ENCODE peak calls at places on chromosomes 7 and 10, in five cellular contexts. A, W, B, S and N are unnamed samples. For H3K27me3, the result is how much of the 10 kb centered on the place peaks cover.

GRCh38 chr10:125123363-125124113 is 36.8 kb downstream of the CTBP2 start:
- DNase-seq in S (no peak), A (no peak), W (peak), B (peak), N (peak)

GRCh38 chr10:98170249-98171117 is 36.0 kb downstream of the R3HCC1L start:
- DNase-seq in A (peak), B (peak), S (no peak), W (peak), N (no peak)

GRCh38 chr10:77524300-77524711 is 113.3 kb downstream of the KCNMA1 start:
- DNase-seq in A (no peak), S (no peak), B (peak), W (peak), N (no peak)

GRCh38 chr7:74429153-74429747 is 24.5 kb upstream of the GTF2IRD1 start:
- DNase-seq in A (no peak), B (peak), W (peak), S (no peak), N (no peak)

GRCh38 chr10:62961951-62962523 is 145.9 kb upstream of the EGR2 start:
- DNase-seq in A (no peak), W (peak), B (no peak), S (no peak), N (no peak)

GRCh38 chr7:33757563-33758165 is 147.7 kb upstream of the BMPER start:
- DNase-seq in A (peak), S (no peak), W (peak), B (peak), N (no peak)

GRCh38 chr7:111357691-111358090 is 204.6 kb downstream of the IMMP2L start:
- DNase-seq in A (no peak), B (peak), S (no peak), W (peak), N (no peak)

GRCh38 chr10:3169271-3169670 is 3.3 kb downstream of the PITRM1 start:
- DNase-seq in S (no peak), B (no peak), W (no peak), A (no peak), N (no peak)

GRCh38 chr7:51366930-51367613 is 50.5 kb upstream of the COBL start:
- DNase-seq in A (peak), B (peak), S (no peak), W (peak), N (no peak)

GRCh38 chr10:92313750-92314149 is 22.8 kb downstream of the MARCHF5 start:
- DNase-seq in S (no peak), A (no peak), B (no peak), W (no peak), N (no peak)

GRCh38 chr10:4121531-4122380 is 336.7 kb upstream of the KLF6 start:
- DNase-seq in B (no peak), S (no peak), A (no peak), W (no peak), N (no peak)

GRCh38 chr7:80517177-80517804 is 5.4 kb upstream of the GNAT3 start:
- DNase-seq in W (no peak), A (no peak), S (no peak), B (no peak), N (no peak)

GRCh38 chr7:108459922-108460551 is 3.8 kb upstream of the NRCAM start:
- DNase-seq in B (no peak), S (no peak), W (peak), A (peak), N (no peak)

GRCh38 chr10:98264378-98265065 is 3.5 kb downstream of the LOXL4 start:
- DNase-seq in A (no peak), B (no peak), W (no peak), S (no peak), N (no peak)

GRCh38 chr7:45593121-45593541 is 19.0 kb downstream of the ADCY1 start:
- DNase-seq in S (no peak), B (no peak), A (no peak), W (no peak), N (peak)

GRCh38 chr7:82247814-82248433 is 195.7 kb downstream of the CACNA2D1 start:
- DNase-seq in B (peak), A (no peak), S (no peak), W (peak), N (no peak)

GRCh38 chr7:100393233-100393905 is 20.1 kb downstream of the PILRA start:
- DNase-seq in B (no peak), A (no peak), W (no peak), S (no peak), N (no peak)

GRCh38 chr7:17301491-17302101 is 3.1 kb downstream of the AHR start:
- DNase-seq in B (peak), S (no peak), W (peak), A (peak), N (no peak)

GRCh38 chr10:29980084-29980483 is 79.3 kb downstream of the JCAD start:
- DNase-seq in W (peak), S (no peak), A (no peak), B (no peak), N (no peak)

GRCh38 chr7:18706648-18707047 is 211.1 kb downstream of the HDAC9 start:
- DNase-seq in B (no peak), S (no peak), A (no peak), W (no peak), N (no peak)

GRCh38 chr10:71795248-71795647 is 21.9 kb upstream of the VSIR start:
- DNase-seq in A (no peak), S (no peak), W (peak), B (peak), N (no peak)

GRCh38 chr7:134908289-134908688 is 78.0 kb upstream of the AGBL3 start:
- DNase-seq in B (peak), W (no peak), A (peak), S (no peak), N (no peak)

GRCh38 chr7:143381427-143382125 is 431 bp downstream of the ZYX start:
- DNase-seq in A (peak), W (peak), S (no peak), B (peak), N (no peak)

GRCh38 chr7:129777195-129777844 is 165.8 kb downstream of the NRF1 start:
- DNase-seq in B (no peak), A (no peak), W (no peak), S (no peak), N (no peak)

GRCh38 chr10:112723876-112724275 is 226.2 kb upstream of the TCF7L2 start:
- DNase-seq in A (no peak), S (no peak), B (no peak), W (no peak), N (no peak)

GRCh38 chr7:100013328-100013676 is 2.1 kb upstream of the ZKSCAN1 start:
- DNase-seq in A (peak), W (no peak), B (no peak), S (no peak), N (no peak)

GRCh38 chr10:116740971-116741370 is 1.4 kb downstream of the HSPA12A start:
- DNase-seq in B (no peak), W (no peak), A (no peak), S (peak), N (no peak)
- H3K4me3 ChIP-seq in B (peak), W (peak), A (no peak), S (no peak), N (peak)

DNA sequence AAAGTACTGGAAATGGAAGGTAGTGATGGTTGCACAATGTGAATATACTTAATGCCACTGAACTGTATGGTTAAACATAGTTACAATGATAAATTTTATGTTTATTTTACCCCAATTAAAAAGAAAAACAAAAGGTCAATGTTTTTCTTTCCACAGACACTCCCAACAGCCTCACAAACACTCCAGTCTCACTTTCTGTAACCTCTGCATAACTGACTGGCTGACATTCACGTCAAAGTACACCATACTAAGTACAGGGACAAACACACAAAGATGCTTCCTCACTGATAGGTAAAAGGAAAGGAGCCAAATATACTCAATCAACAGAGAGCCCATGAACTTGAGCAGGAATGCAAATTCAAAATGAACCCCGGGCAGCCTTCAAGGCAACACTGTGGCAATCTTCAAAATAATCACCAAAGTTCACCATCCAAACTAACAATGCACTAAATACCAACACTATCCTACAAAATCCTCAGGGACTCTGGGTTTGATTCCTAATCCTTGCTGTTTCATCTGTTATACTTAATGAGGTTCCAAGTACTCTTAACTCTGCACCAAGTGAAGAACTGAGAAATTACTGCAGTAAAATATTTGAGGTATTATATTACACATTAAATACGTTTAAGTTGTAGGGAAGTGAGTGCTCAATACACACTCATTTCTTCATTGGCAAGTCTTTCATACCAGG is 90.8 kb downstream of the ARMH3 start:
- DNase-seq in W (no peak), B (no peak), A (no peak), S (no peak), N (no peak)
- H3K27ac ChIP-seq in W (peak), B (no peak), A (no peak), S (no peak), N (no peak)

DNA sequence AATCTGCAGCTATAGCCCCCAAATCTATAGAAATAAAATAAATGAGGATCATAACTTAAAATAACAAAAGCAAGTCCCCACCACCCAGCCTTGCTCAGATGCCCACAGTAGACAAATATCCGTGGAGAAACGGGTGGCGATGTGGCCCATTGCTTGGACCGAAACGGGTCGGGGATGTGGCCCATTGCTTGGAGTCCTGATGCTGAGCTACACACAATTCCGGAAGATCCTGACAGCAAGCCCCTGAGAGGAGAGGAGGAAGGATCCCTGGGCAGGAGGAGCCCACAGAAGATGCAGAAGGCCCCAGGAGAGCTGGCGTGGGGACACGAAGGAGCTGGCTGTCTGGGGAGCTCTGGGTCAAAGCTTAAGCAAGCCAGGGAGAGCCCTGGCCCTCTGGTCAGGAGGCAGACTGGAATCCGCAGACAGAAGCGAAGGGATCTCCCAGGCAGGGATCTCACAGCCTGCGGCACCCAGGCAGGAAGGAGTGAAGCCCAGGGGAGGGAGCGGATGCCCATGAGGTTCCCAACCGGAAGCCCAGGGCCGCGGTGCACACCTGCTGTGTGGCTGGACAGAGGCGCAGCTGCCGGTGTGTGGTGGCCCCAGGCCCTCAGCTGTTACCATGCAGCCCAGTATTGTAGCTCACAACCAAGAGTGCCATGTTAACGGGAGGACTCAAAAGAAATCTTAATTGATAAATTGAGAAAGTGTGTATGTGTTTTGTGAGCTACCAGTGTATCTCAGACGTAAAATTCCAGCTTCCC is 138.8 kb downstream of the ADARB2 start:
- DNase-seq in B (no peak), A (no peak), W (no peak), S (no peak), N (no peak)
- H3K27me3 ChIP-seq in B (under half), A (under half), W (under half), S (under half), N (under half)

GRCh38 chr7:117227091-117227490 is 95.8 kb downstream of the WNT2 start:
- DNase-seq in B (peak), S (no peak), W (peak), A (no peak), N (no peak)

GRCh38 chr7:117229350-117229749 is 93.5 kb downstream of the WNT2 start:
- DNase-seq in A (no peak), B (peak), W (no peak), S (no peak), N (no peak)

GRCh38 chr7:117225536-117225935 is 97.3 kb downstream of the WNT2 start:
- DNase-seq in A (no peak), B (peak), W (no peak), S (no peak), N (no peak)

GRCh38 chr7:117231047-117231359 is 91.9 kb downstream of the WNT2 start:
- DNase-seq in W (no peak), B (no peak), A (no peak), S (no peak), N (no peak)

GRCh38 chr7:117230276-117231046 is 92.4 kb downstream of the WNT2 start:
- DNase-seq in W (peak), A (no peak), S (no peak), B (peak), N (no peak)
- H3K4me3 ChIP-seq in W (no peak), A (no peak), S (no peak), B (no peak), N (no peak)

GRCh38 chr7:30899630-30900029 is 12.0 kb upstream of the AQP1 start:
- DNase-seq in B (no peak), A (no peak), S (no peak), W (peak), N (no peak)
- H3K27ac ChIP-seq in B (no peak), A (no peak), S (no peak), W (no peak), N (no peak)

GRCh38 chr7:27923308-27923980 is 183.5 kb downstream of the TAX1BP1 start:
- DNase-seq in A (no peak), S (no peak), W (peak), B (no peak), N (no peak)
- H3K27me3 ChIP-seq in A (under half), S (under half), W (under half), B (under half), N (under half)

GRCh38 chr7:141978351-141978750 is 4.8 kb upstream of the TAS2R38 start:
- DNase-seq in B (no peak), W (no peak), S (no peak), A (no peak), N (no peak)

GRCh38 chr7:141974831-141975230 is 1.3 kb upstream of the TAS2R38 start:
- DNase-seq in B (no peak), S (no peak), W (no peak), A (peak), N (no peak)

GRCh38 chr7:141979611-141980010 is 6.0 kb upstream of the TAS2R38 start:
- DNase-seq in B (no peak), W (no peak), A (peak), S (no peak), N (no peak)

GRCh38 chr7:141975806-141976523 is 2.4 kb upstream of the TAS2R38 start:
- DNase-seq in B (no peak), S (peak), A (peak), W (peak), N (peak)

DNA sequence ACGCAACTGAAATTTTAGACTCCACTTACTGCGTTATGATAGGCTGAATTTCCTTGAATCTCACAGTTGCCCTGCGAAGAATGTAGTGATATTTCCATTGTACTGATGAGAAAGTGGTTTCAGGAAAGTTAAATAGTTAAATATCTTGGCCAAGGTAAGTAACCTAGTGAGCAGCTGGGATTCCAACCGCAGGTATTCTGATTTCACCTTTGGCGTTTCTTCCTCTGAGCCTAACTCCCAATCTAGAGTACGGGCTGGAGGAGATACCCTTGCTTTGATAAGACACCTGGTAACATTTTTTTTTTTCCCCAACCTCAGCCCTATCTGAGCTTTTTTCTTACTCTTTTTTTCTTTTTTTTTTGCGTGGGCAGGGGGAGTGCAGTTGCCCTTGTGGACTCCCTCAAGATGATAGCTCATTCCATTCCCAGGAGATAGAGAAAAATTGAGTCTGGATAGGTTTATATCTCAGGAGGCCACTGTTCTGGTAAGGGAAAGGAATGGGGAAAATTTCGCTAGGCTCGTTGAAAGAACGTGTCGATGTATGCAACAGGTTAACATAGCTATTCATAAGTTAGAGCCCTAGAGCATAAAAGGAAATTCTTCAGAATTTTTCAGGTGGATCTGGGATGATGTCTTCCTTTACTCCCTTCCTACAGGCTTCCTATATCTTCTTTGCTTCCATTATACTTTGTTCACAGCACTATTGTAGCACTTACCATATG is 3.1 kb upstream of the TAS2R38 start:
- DNase-seq in W (no peak), B (no peak), A (no peak), S (no peak), N (no peak)
- H3K4me3 ChIP-seq in W (no peak), B (no peak), A (peak), S (peak), N (no peak)